ENCODE peak calls at places on chromosomes 1 and 21, in six cellular contexts. Q is left ventricle myocardium inferior, A is hepatocyte, V is lung, Y is mesothelial cell of epicardium, J is A549. N is an unnamed sample.

GRCh38 chr1:77560741-77561140 is 121.7 kb downstream of the ZZZ3 start:
- DNase-seq in Q (no peak), A (no peak), V (no peak), Y (no peak), J (no peak), N (no peak)

GRCh38 chr1:20770314-20771087 is 16.6 kb downstream of the HP1BP3 start:
- DNase-seq in Q (no peak), A (no peak), V (no peak), Y (no peak), J (no peak), N (no peak)

GRCh38 chr1:181778630-181779285 is 282.8 kb downstream of the ZNF648 start:
- DNase-seq in Q (no peak), A (peak), V (no peak), Y (no peak), J (peak), N (no peak)

GRCh38 chr1:115651391-115651790 is 9.6 kb downstream of the VANGL1 start:
- DNase-seq in Q (no peak), A (no peak), V (no peak), Y (no peak), J (no peak), N (no peak)

GRCh38 chr1:215992620-215993019 is 425.5 kb downstream of the KCTD3 start:
- DNase-seq in Q (no peak), A (no peak), V (no peak), Y (no peak), J (peak), N (peak)

GRCh38 chr1:179353546-179353945 is 12.2 kb upstream of the AXDND1 start:
- DNase-seq in Q (peak), A (peak), V (no peak), Y (no peak), J (no peak), N (no peak)

GRCh38 chr1:109304221-109304915 is 2.4 kb downstream of the MYBPHL start:
- DNase-seq in Q (peak), A (no peak), V (no peak), Y (no peak), J (no peak), N (no peak)

GRCh38 chr1:217521317-217521716 is 109.6 kb downstream of the GPATCH2 start:
- DNase-seq in Q (no peak), A (no peak), V (no peak), Y (no peak), J (no peak), N (no peak)

GRCh38 chr1:24391882-24392603 is 21.5 kb downstream of the STPG1 start:
- DNase-seq in Q (peak), A (peak), V (peak), Y (peak), J (peak), N (peak)

GRCh38 chr1:10599194-10599861 is 124.6 kb downstream of the PEX14 start:
- DNase-seq in Q (no peak), A (peak), V (no peak), Y (no peak), J (peak), N (peak)

GRCh38 chr1:53195913-53196484 is 625 bp upstream of the CPT2 start:
- DNase-seq in Q (no peak), A (peak), V (no peak), Y (no peak), J (no peak), N (peak)

GRCh38 chr21:42527489-42528158 is 14.0 kb downstream of the SLC37A1 start:
- DNase-seq in Q (no peak), A (no peak), V (no peak), Y (no peak), J (no peak), N (no peak)

GRCh38 chr1:9384751-9385245 is 92.1 kb downstream of the SPSB1 start:
- DNase-seq in Q (peak), A (peak), V (no peak), Y (no peak), J (peak), N (no peak)

GRCh38 chr1:17198476-17199258 is 6.3 kb upstream of the PADI1 start:
- DNase-seq in Q (no peak), A (no peak), V (no peak), Y (no peak), J (no peak), N (no peak)

GRCh38 chr1:234980657-234981396 is 147.8 kb downstream of the TOMM20 start:
- DNase-seq in Q (peak), A (peak), V (peak), Y (no peak), J (peak), N (peak)

GRCh38 chr1:201357636-201358348 is 19.7 kb downstream of the TNNT2 start:
- DNase-seq in Q (peak), A (no peak), V (no peak), Y (no peak), J (no peak), N (no peak)

GRCh38 chr1:41599912-41600311 is 115.4 kb upstream of the EDN2 start:
- DNase-seq in Q (no peak), A (no peak), V (no peak), Y (no peak), J (peak), N (no peak)

GRCh38 chr1:236808564-236809130 is 13.6 kb downstream of the MTR start:
- DNase-seq in Q (no peak), A (no peak), V (no peak), Y (no peak), J (no peak), N (peak)

DNA sequence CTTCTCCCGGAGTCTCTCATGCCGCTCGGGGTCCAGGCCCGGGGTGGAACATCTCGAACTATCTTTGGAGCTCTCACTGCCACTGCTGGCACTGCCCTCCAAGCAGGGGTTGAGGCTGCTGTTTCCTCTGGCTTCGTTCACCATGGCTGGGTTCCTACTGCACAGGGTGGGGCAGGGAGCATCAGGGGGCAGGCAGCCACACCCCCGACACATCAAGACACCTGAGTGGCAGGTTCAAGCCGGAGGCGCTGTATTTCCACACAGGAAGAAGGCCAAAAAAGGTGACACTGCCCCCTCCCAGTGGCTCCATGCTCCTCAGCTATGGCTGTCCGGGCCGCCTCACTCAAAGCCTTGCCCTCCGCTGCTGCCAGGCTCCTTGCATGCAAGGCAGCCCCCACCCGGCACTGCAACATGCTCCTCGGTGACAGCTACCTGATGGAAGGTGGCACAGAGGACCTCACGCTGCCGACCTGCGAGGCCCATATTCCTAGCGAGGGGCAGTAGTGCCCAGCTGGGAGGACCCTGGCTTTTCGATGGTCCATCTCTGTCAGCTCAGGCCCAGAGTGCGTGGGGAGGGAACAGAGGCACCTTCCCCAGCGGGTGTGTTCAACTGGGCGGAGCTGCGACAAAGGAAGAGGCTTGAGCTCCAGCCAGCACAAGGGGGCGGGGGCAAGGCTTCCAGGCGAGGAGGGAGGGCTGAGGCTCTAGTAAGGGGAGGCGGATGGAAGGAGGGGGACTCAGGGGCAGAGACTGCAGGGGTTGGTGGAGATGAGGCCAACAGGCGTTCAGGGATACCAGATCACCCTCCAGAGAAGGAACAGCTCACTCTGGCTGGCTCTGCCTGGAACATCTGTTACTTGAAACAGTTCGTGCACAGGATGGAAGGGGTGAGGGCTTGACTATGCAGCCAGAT is 2.5 kb downstream of the MTHFR start:
- DNase-seq in Q (peak), A (peak), V (peak), Y (peak), J (no peak), N (peak)
- TF ChIP-seq CTCF in Q (no peak), A (no peak), V (no peak), Y (no peak), J (no peak), N (peak)

DNA sequence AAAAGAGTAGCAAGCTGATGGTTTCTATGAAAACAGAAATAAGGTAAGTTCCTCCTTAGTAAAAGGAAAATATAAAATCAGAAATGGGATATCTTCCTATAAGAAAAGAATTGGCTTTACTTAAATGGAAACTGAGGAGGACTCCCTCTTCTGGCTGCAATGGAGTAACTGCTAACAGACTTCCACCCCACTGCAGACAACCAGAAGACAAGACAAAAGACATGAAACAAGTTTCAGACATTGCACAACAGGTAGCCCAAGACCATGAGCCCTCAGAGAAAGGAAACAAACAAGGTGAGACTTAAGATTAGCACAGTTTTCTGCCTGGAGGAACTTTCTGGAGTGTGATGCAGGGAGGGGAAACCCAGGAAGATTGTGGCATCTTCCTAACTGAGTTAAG is 17.0 kb upstream of the OLFML2B start:
- DNase-seq in Q (no peak), A (peak), V (no peak), Y (no peak), J (peak), N (peak)
- TF ChIP-seq CTCF in Q (peak), A (peak), V (no peak), Y (peak), J (peak), N (peak)

GRCh38 chr1:45686081-45687013 is at the start of gene GPBP1L1:
- DNase-seq in Q (peak), A (peak), V (peak), Y (peak), J (peak), N (peak)

GRCh38 chr1:45684402-45684801 is 1.9 kb downstream of the GPBP1L1 start:
- DNase-seq in Q (no peak), A (no peak), V (no peak), Y (no peak), J (no peak), N (no peak)

GRCh38 chr1:45685308-45686080 is 839 bp downstream of the GPBP1L1 start:
- DNase-seq in Q (no peak), A (peak), V (no peak), Y (no peak), J (peak), N (no peak)

GRCh38 chr1:45687014-45687752 is 798 bp upstream of the TMEM69 start:
- DNase-seq in Q (peak), A (peak), V (peak), Y (peak), J (peak), N (peak)

GRCh38 chr1:45687753-45688737 is at the start of gene TMEM69:
- DNase-seq in Q (peak), A (peak), V (peak), Y (peak), J (peak), N (peak)
- TF ChIP-seq CTCF in Q (peak), A (no peak), V (no peak), Y (no peak), J (no peak), N (peak)

GRCh38 chr1:45843474-45843905 is 40.1 kb downstream of the MAST2 start:
- DNase-seq in Q (no peak), A (no peak), V (no peak), Y (no peak), J (peak), N (no peak)
- TF ChIP-seq CTCF in Q (peak), A (peak), V (no peak), Y (no peak), J (peak), N (peak)

N was measured in HepG2.